ENCODE peak calls at places on chromosomes 12 and 14, in ten cellular contexts. C, K, R, Y, B, E, A, L, X and S are unnamed samples.

GRCh38 chr12:68648179-68648578 is 37.5 kb downstream of the RAP1B start:
- DNase-seq in L (no peak), K (no peak), B (no peak), Y (no peak), A (no peak), R (no peak), E (no peak), X (no peak), C (no peak), S (no peak)

GRCh38 chr12:18868673-18869072 is 130.8 kb downstream of the CAPZA3 start:
- DNase-seq in E (no peak), K (no peak), L (no peak), A (no peak), C (no peak), R (no peak), B (no peak), Y (peak), X (no peak), S (no peak)

GRCh38 chr14:97878727-97879126 is 1081.5 kb downstream of the VRK1 start:
- DNase-seq in A (no peak), E (no peak), B (no peak), Y (no peak), K (no peak), R (no peak), L (no peak), C (no peak), X (peak), S (no peak)

GRCh38 chr12:124683330-124683662 is 115.9 kb upstream of the NCOR2 start:
- DNase-seq in R (no peak), A (no peak), Y (no peak), K (peak), B (no peak), C (no peak), E (no peak), X (no peak), L (no peak), S (no peak)

GRCh38 chr12:15963271-15963670 is 52.1 kb downstream of the DERA start:
- DNase-seq in A (no peak), K (no peak), B (no peak), C (no peak), L (no peak), Y (peak), X (no peak), R (no peak), E (no peak), S (no peak)

GRCh38 chr12:96239711-96240234 is 45.6 kb downstream of the ELK3 start:
- DNase-seq in A (no peak), B (no peak), K (peak), E (no peak), C (no peak), R (no peak), L (no peak), Y (no peak), X (no peak), S (no peak)

GRCh38 chr12:21539797-21540196 is 13.7 kb downstream of the SPX start:
- DNase-seq in E (peak), R (peak), B (no peak), Y (no peak), A (no peak), C (no peak), L (no peak), X (no peak), K (no peak), S (no peak)

GRCh38 chr12:108394196-108394595 is 55.1 kb upstream of the CMKLR1 start:
- DNase-seq in X (no peak), Y (no peak), E (no peak), C (no peak), B (no peak), R (no peak), L (no peak), K (peak), A (no peak), S (no peak)

GRCh38 chr12:94534761-94535613 is 75.3 kb upstream of the CEP83 start:
- DNase-seq in C (no peak), B (no peak), X (no peak), E (peak), A (no peak), K (no peak), R (peak), Y (no peak), L (no peak), S (no peak)

GRCh38 chr14:91311284-91311662 is 66.8 kb upstream of the GPR68 start:
- DNase-seq in C (no peak), Y (no peak), A (no peak), X (peak), E (no peak), R (no peak), K (peak), B (no peak), L (no peak), S (peak)

GRCh38 chr12:6056406-6057211 is 67.9 kb downstream of the VWF start:
- DNase-seq in L (no peak), Y (no peak), E (peak), K (no peak), A (no peak), C (no peak), B (peak), R (no peak), X (peak), S (no peak)

GRCh38 chr14:35339761-35340406 is 47.7 kb downstream of the PSMA6 start:
- DNase-seq in E (no peak), L (peak), K (no peak), B (no peak), R (no peak), A (no peak), X (no peak), Y (no peak), C (no peak), S (no peak)

GRCh38 chr14:103629503-103630121 is 601 bp downstream of the KLC1 start:
- DNase-seq in A (no peak), X (peak), Y (peak), L (peak), R (peak), E (peak), K (peak), B (peak), C (no peak), S (peak)

GRCh38 chr12:92094751-92095161 is 50.9 kb downstream of the BTG1 start:
- DNase-seq in L (no peak), E (no peak), R (no peak), A (no peak), B (no peak), Y (peak), X (no peak), C (no peak), K (no peak), S (no peak)

GRCh38 chr12:51926718-51927117 is 19.4 kb downstream of the ACVRL1 start:
- DNase-seq in R (no peak), L (peak), B (peak), C (no peak), X (peak), K (no peak), E (no peak), Y (no peak), A (no peak), S (peak)

GRCh38 chr14:88986146-88986841 is 161.8 kb downstream of the TTC8 start:
- DNase-seq in C (no peak), E (no peak), Y (peak), L (no peak), A (no peak), R (no peak), X (no peak), K (no peak), B (no peak), S (no peak)

GRCh38 chr14:32472512-32473472 is 143.7 kb downstream of the AKAP6 start:
- DNase-seq in X (no peak), K (no peak), C (no peak), A (no peak), L (no peak), E (peak), R (peak), B (no peak), Y (peak), S (no peak)

GRCh38 chr12:6224550-6224949 is 24.4 kb downstream of the CD9 start:
- DNase-seq in X (no peak), A (peak), Y (no peak), K (peak), E (no peak), C (no peak), R (no peak), L (no peak), B (no peak), S (no peak)

GRCh38 chr12:65368071-65368470 is 89.6 kb downstream of the MSRB3 start:
- DNase-seq in X (no peak), L (no peak), C (no peak), K (no peak), Y (no peak), A (no peak), B (no peak), E (no peak), R (no peak), S (no peak)

GRCh38 chr14:61145903-61146411 is 135.2 kb downstream of the TMEM30B start:
- DNase-seq in A (no peak), B (no peak), R (peak), K (no peak), X (no peak), Y (peak), E (peak), L (no peak), C (no peak), S (no peak)

GRCh38 chr12:92134638-92135274 is 10.9 kb downstream of the BTG1 start:
- DNase-seq in C (no peak), B (no peak), X (no peak), A (no peak), Y (peak), L (no peak), R (no peak), E (no peak), K (no peak), S (no peak)

GRCh38 chr12:32155911-32156585 is 49.4 kb downstream of the BICD1 start:
- DNase-seq in A (no peak), C (no peak), X (no peak), R (no peak), K (no peak), B (no peak), Y (no peak), E (peak), L (no peak), S (no peak)